ENCODE peak calls at places on chromosome 18, in four cellular contexts. Z, W, I and J are unnamed samples.

GRCh38 chr18:47817017-47817911 is 113.2 kb downstream of the SMAD2 start:
- DNase-seq in W (no peak), I (no peak), Z (no peak), J (no peak)

GRCh38 chr18:75159238-75159518 is 49.8 kb downstream of the PTGR3 start:
- DNase-seq in Z (no peak), W (no peak), I (no peak), J (no peak)

GRCh38 chr18:73741946-73742345 is 405.7 kb downstream of the FBXO15 start:
- DNase-seq in I (no peak), Z (no peak), W (no peak), J (no peak)

GRCh38 chr18:50099725-50100414 is 95.1 kb downstream of the MYO5B start:
- DNase-seq in I (no peak), W (no peak), Z (no peak), J (no peak)

GRCh38 chr18:36643016-36643415 is 185.8 kb downstream of the TPGS2 start:
- DNase-seq in I (no peak), W (no peak), Z (no peak), J (no peak)

GRCh38 chr18:75249672-75250470 is 39.3 kb downstream of the TSHZ1 start:
- DNase-seq in I (no peak), W (no peak), Z (no peak), J (peak)

GRCh38 chr18:42915240-42915791 is 200.2 kb downstream of the RIT2 start:
- DNase-seq in Z (no peak), I (no peak), W (no peak), J (no peak)

GRCh38 chr18:72235422-72235821 is 308.7 kb downstream of the CBLN2 start:
- DNase-seq in W (no peak), Z (no peak), I (no peak), J (no peak)

GRCh38 chr18:40056085-40056484 is 1898.9 kb upstream of the PIK3C3 start:
- DNase-seq in I (no peak), W (no peak), Z (no peak), J (no peak)

GRCh38 chr18:48753741-48754140 is 197.0 kb downstream of the SMAD7 start:
- DNase-seq in W (no peak), I (no peak), Z (no peak), J (no peak)

GRCh38 chr18:27871731-27872130 is 305.2 kb downstream of the CDH2 start:
- DNase-seq in Z (no peak), W (no peak), I (no peak), J (no peak)